ENCODE peak calls at places on chromosomes 3 and 15, in eight cellular contexts. C is coronary artery, E is GM13976, H is RWPE2, Y is choroid plexus epithelial cell, K is heart right ventricle, U is endodermal cell, B is fibroblast of mammary gland. N is an unnamed sample.

GRCh38 chr3:85571835-85572234 is 613.0 kb downstream of the CADM2 start:
- DNase-seq in U (no peak), C (no peak), B (peak), K (no peak), Y (peak), E (no peak), H (no peak), N (no peak)

GRCh38 chr3:45923755-45924154 is 19.5 kb upstream of the CXCR6 start:
- DNase-seq in K (no peak), Y (peak), E (no peak), H (no peak), U (no peak), C (no peak), B (peak), N (peak)

GRCh38 chr3:11582123-11582968 is 61.4 kb downstream of the VGLL4 start:
- DNase-seq in U (peak), B (peak), H (no peak), C (peak), K (peak), Y (peak), E (no peak), N (peak)

GRCh38 chr3:84974347-84974746 is 15.6 kb downstream of the CADM2 start:
- DNase-seq in E (no peak), B (no peak), K (no peak), C (no peak), U (no peak), H (no peak), Y (peak), N (no peak)

GRCh38 chr3:168102735-168103410 is 7.1 kb upstream of the GOLIM4 start:
- DNase-seq in U (no peak), Y (no peak), H (no peak), C (no peak), B (no peak), K (no peak), E (no peak), N (no peak)

GRCh38 chr15:68275165-68275746 is 2.3 kb upstream of the FEM1B start:
- DNase-seq in C (no peak), Y (peak), E (no peak), B (no peak), U (no peak), H (no peak), K (no peak), N (no peak)

GRCh38 chr3:123385072-123385471 is 63.8 kb downstream of the ADCY5 start:
- DNase-seq in H (no peak), U (no peak), B (no peak), Y (peak), C (no peak), K (peak), E (no peak), N (no peak)

GRCh38 chr3:21562225-21562624 is 188.8 kb downstream of the ZNF385D start:
- DNase-seq in K (no peak), C (no peak), H (no peak), B (peak), U (no peak), Y (peak), E (no peak), N (no peak)

GRCh38 chr3:142424754-142425153 is 23.1 kb downstream of the XRN1 start:
- DNase-seq in Y (no peak), E (no peak), K (no peak), B (no peak), C (no peak), H (no peak), U (no peak), N (no peak)

GRCh38 chr3:183692436-183692835 is 5.2 kb upstream of the YEATS2 start:
- DNase-seq in B (no peak), K (no peak), C (no peak), H (no peak), U (no peak), E (no peak), Y (no peak), N (no peak)

GRCh38 chr3:77348244-77348855 is 308.5 kb downstream of the ROBO2 start:
- DNase-seq in Y (peak), C (no peak), E (no peak), K (no peak), U (peak), H (no peak), B (peak), N (peak)

GRCh38 chr3:182816181-182816580 is 22.9 kb downstream of the ATP11B start:
- DNase-seq in B (no peak), H (no peak), C (no peak), Y (no peak), U (no peak), E (no peak), K (no peak), N (no peak)

GRCh38 chr15:76162784-76163428 is 103.1 kb downstream of the TMEM266 start:
- DNase-seq in H (no peak), B (no peak), C (no peak), K (no peak), Y (no peak), U (no peak), E (no peak), N (no peak)

GRCh38 chr3:100159564-100160153 is 45.4 kb upstream of the FILIP1L start:
- DNase-seq in E (no peak), U (no peak), Y (peak), B (peak), H (no peak), K (no peak), C (no peak), N (peak)

GRCh38 chr3:123634149-123635051 is 49.5 kb upstream of the HACD2 start:
- DNase-seq in K (no peak), Y (no peak), C (no peak), H (no peak), E (no peak), B (no peak), U (peak), N (no peak)

GRCh38 chr3:113773381-113773780 is 26.5 kb downstream of the ATP6V1A start:
- DNase-seq in B (peak), H (no peak), E (no peak), U (no peak), K (no peak), Y (peak), C (no peak), N (peak)

GRCh38 chr3:104907507-104907906 is 459.2 kb upstream of the ALCAM start:
- DNase-seq in U (no peak), Y (peak), K (no peak), C (no peak), B (peak), E (no peak), H (no peak), N (peak)

GRCh38 chr15:68783226-68784054 is 37.3 kb downstream of the ANP32A start:
- DNase-seq in K (no peak), U (peak), C (peak), Y (peak), E (peak), H (peak), B (no peak), N (no peak)

GRCh38 chr15:56913670-56914069 is 4.8 kb upstream of the TCF12 start:
- DNase-seq in H (no peak), U (no peak), K (no peak), E (no peak), Y (peak), C (no peak), B (no peak), N (no peak)

GRCh38 chr15:47870956-47871625 is 153.8 kb downstream of the SEMA6D start:
- DNase-seq in E (no peak), B (peak), Y (peak), K (no peak), U (no peak), C (no peak), H (no peak), N (peak)

GRCh38 chr3:136994772-136995516 is 37.2 kb downstream of the IL20RB start:
- DNase-seq in U (no peak), E (no peak), K (peak), B (peak), C (peak), Y (peak), H (peak), N (peak)

GRCh38 chr15:28208583-28208982 is 109.5 kb upstream of the OCA2 start:
- DNase-seq in E (no peak), Y (no peak), H (no peak), B (no peak), C (no peak), U (no peak), K (peak), N (no peak)

GRCh38 chr3:53704363-53704725 is 141.9 kb downstream of the CHDH start:
- DNase-seq in E (no peak), K (no peak), C (peak), U (no peak), H (no peak), B (no peak), Y (no peak), N (no peak)

GRCh38 chr3:134601539-134602439 is 49.0 kb downstream of the KY start:
- DNase-seq in B (peak), E (peak), C (no peak), H (no peak), U (peak), K (no peak), Y (peak), N (peak)

GRCh38 chr3:112136959-112137693 is 4.1 kb upstream of the GCSAM start:
- DNase-seq in K (no peak), Y (peak), E (peak), B (peak), C (no peak), U (peak), H (no peak), N (peak)

GRCh38 chr3:132867956-132868355 is 145.7 kb upstream of the NPHP3 start:
- DNase-seq in U (no peak), B (peak), Y (peak), E (no peak), C (no peak), K (no peak), H (no peak), N (no peak)

GRCh38 chr3:128006061-128006470 is 46.2 kb upstream of the SEC61A1 start:
- DNase-seq in U (peak), H (no peak), Y (no peak), E (no peak), K (no peak), C (no peak), B (no peak), N (no peak)

GRCh38 chr15:99452728-99453643 is 112.8 kb upstream of the MEF2A start:
- DNase-seq in B (no peak), H (peak), Y (peak), C (peak), K (peak), E (peak), U (peak), N (no peak)

GRCh38 chr15:64092864-64093626 is 593 bp downstream of the CIAO2A start:
- DNase-seq in Y (peak), B (peak), H (no peak), U (peak), E (peak), K (peak), C (no peak), N (peak)

GRCh38 chr15:73845507-73845906 is 27.9 kb upstream of the TBC1D21 start:
- DNase-seq in Y (no peak), C (no peak), U (no peak), B (no peak), K (no peak), E (no peak), H (peak), N (no peak)

GRCh38 chr15:50765202-50765967 is at the start of gene SPPL2A:
- DNase-seq in H (peak), Y (peak), B (peak), E (peak), C (peak), K (peak), U (peak), N (peak)

GRCh38 chr3:167887096-167887495 is 151.6 kb downstream of the SERPINI1 start:
- DNase-seq in C (no peak), K (no peak), E (no peak), U (no peak), B (peak), H (no peak), Y (peak), N (no peak)

GRCh38 chr3:28935141-28935540 is 345.7 kb upstream of the RBMS3 start:
- DNase-seq in Y (no peak), B (no peak), U (no peak), K (no peak), H (no peak), E (no peak), C (no peak), N (no peak)

GRCh38 chr3:177601120-177601519 is 403.8 kb upstream of the TBL1XR1 start:
- DNase-seq in E (no peak), Y (no peak), K (no peak), U (no peak), B (no peak), C (no peak), H (no peak), N (no peak)

GRCh38 chr3:25748189-25748588 is 35.1 kb downstream of the NGLY1 start:
- DNase-seq in K (no peak), U (no peak), E (no peak), B (no peak), Y (no peak), H (no peak), C (no peak), N (no peak)

GRCh38 chr3:119322021-119322522 is 27.9 kb downstream of the ARHGAP31 start:
- DNase-seq in Y (no peak), U (no peak), C (no peak), K (no peak), E (no peak), H (no peak), B (peak), N (peak)

GRCh38 chr15:33200444-33200843 is 5.9 kb upstream of the FMN1 start:
- DNase-seq in C (no peak), B (no peak), H (no peak), U (no peak), Y (no peak), K (no peak), E (no peak), N (no peak)

GRCh38 chr15:70892002-70892911 is at the start of the genes LRRC49 and THAP10:
- DNase-seq in C (peak), B (peak), E (peak), Y (peak), U (peak), K (peak), H (peak), N (peak)

GRCh38 chr15:96330450-96331140 is at the start of gene NR2F2:
- DNase-seq in U (peak), H (peak), K (peak), B (peak), Y (peak), E (peak), C (peak), N (peak)
- TF ChIP-seq CTCF in U (no peak), H (no peak), K (no peak), B (no peak), Y (no peak), E (no peak), C (no peak), N (no peak)

DNA sequence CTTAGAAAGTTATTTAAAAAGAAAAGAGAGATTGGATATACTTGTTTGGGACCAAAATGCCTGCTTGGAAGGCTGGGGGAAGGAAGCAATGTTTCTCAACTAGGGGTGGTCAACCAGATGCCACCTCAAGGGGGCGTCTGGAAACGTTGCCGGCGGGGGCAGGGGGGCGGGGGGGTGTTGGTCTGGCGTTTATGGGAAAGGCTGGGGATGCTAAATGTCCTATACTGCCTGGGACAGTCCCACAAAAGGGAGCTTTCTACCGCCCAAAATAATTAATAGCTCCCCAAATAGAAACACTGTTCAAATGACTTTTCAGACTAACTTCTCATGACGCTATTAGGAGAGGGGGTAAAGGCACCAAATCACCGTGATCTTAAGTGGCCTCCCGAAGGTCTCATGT is 2.2 kb downstream of the POLG start:
- DNase-seq in B (peak), H (no peak), U (peak), E (no peak), C (no peak), K (no peak), Y (peak), N (no peak)
- TF ChIP-seq CTCF in B (peak), H (peak), U (peak), E (peak), C (no peak), K (peak), Y (peak), N (peak)

GRCh38 chr3:52387481-52387880 is 57.4 kb downstream of the SEMA3G start:
- DNase-seq in C (no peak), K (no peak), E (no peak), B (no peak), U (no peak), H (no peak), Y (no peak), N (no peak)

GRCh38 chr3:52385157-52385556 is 59.7 kb downstream of the SEMA3G start:
- DNase-seq in K (no peak), U (peak), B (peak), C (no peak), H (no peak), E (peak), Y (peak), N (peak)

GRCh38 chr3:52391096-52391495 is 53.8 kb downstream of the SEMA3G start:
- DNase-seq in C (no peak), Y (no peak), H (no peak), U (no peak), B (no peak), K (no peak), E (no peak), N (no peak)

GRCh38 chr3:52388933-52389332 is 56.0 kb downstream of the SEMA3G start:
- DNase-seq in B (no peak), K (no peak), H (no peak), U (no peak), Y (peak), E (no peak), C (no peak), N (no peak)

GRCh38 chr3:52388348-52388821 is 56.5 kb downstream of the SEMA3G start:
- DNase-seq in C (no peak), Y (no peak), U (peak), E (no peak), H (no peak), K (no peak), B (no peak), N (no peak)
- TF ChIP-seq CTCF in C (no peak), Y (no peak), U (peak), E (no peak), H (no peak), K (no peak), B (no peak), N (peak)

GRCh38 chr3:171829841-171830559 is 13.1 kb upstream of the TMEM212 start:
- DNase-seq in B (peak), E (peak), C (no peak), K (peak), U (peak), H (no peak), Y (peak), N (peak)
- TF ChIP-seq CTCF in B (peak), E (peak), C (peak), K (peak), U (peak), H (peak), Y (peak), N (peak)

GRCh38 chr3:186959029-186959624 is 28.8 kb downstream of the ST6GAL1 start:
- DNase-seq in E (no peak), H (no peak), U (no peak), C (no peak), Y (no peak), K (no peak), B (no peak), N (no peak)
- TF ChIP-seq CTCF in E (no peak), H (no peak), U (peak), C (no peak), Y (no peak), K (no peak), B (no peak), N (peak)

GRCh38 chr15:66151809-66152208 is 101.7 kb downstream of the MEGF11 start:
- DNase-seq in E (no peak), B (no peak), Y (no peak), H (no peak), C (no peak), U (peak), K (no peak), N (no peak)
- TF ChIP-seq CTCF in E (no peak), B (no peak), Y (no peak), H (no peak), C (no peak), U (peak), K (no peak), N (no peak)

DNA sequence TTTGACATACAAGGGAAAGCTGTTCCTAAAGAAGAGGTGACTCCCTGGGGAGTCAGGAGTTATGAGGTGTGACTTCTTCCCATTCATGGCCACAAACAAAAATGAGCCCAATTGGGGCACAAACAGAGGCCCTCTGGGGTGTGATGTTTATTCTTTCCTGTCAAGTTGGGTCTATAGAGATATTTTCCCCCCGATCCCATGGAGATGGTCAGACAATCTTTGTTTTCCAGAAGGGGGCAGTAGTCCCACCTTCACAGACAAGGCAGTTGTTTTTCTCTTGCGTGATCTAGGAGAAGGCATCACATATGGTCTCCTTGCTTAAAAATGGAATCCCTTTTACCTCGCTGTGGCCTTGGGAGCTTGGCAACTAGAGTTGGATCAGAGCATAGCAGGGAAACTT is 110.3 kb downstream of the MFSD1 start:
- DNase-seq in U (peak), B (peak), H (no peak), E (no peak), K (no peak), Y (peak), C (no peak), N (no peak)
- TF ChIP-seq CTCF in U (peak), B (peak), H (no peak), E (no peak), K (no peak), Y (peak), C (no peak), N (peak)

DNA sequence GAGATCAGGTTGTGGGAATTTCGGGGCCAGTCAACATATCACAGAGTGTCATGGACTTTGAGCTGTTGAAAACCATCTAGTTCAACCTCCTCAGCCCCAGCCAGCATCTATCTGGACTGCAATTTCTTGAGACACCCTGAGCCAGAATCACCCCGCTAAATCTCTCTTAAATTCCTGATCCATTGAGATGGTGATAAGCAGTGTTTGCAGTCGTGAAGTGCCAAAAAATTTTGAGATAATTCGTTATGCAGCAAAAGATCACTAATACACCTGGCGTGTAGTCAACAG is 29.3 kb downstream of the TMED3 start:
- DNase-seq in C (no peak), U (no peak), B (no peak), E (no peak), H (no peak), Y (no peak), K (no peak), N (no peak)
- TF ChIP-seq CTCF in C (no peak), U (no peak), B (no peak), E (no peak), H (peak), Y (no peak), K (no peak), N (peak)

DNA sequence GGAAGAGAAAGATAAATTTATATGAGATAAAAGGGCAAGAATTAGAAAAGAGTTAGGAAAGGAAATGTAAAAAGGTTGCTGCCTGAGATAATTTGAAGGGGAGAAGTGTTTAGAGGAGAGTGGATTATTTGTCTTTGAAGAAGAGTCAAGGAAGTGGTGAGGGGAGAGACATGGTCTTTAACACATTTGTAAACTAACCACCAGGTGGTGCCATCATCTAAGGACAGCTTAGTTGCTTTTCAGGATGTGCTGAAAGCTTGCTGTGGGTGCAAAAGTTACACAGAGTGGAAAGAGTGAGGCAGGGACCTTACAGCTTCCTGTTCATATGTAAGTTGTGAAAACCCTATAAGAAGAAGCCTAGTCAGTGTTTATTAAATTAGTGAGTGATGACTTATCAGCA is 114.1 kb upstream of the DNAJC19 start:
- DNase-seq in E (peak), Y (peak), H (no peak), U (peak), K (no peak), C (no peak), B (peak), N (no peak)
- TF ChIP-seq CTCF in E (peak), Y (peak), H (peak), U (peak), K (no peak), C (no peak), B (peak), N (peak)

GRCh38 chr15:59111267-59111666 is 6.3 kb downstream of the CCNB2 start:
- DNase-seq in U (no peak), C (no peak), E (no peak), K (no peak), H (no peak), B (no peak), Y (no peak), N (no peak)

GRCh38 chr15:59104602-59104911 is 389 bp upstream of the CCNB2 start:
- DNase-seq in U (no peak), B (no peak), H (no peak), Y (no peak), K (no peak), E (no peak), C (no peak), N (no peak)

GRCh38 chr15:59104912-59105732 is at the start of gene CCNB2:
- DNase-seq in U (peak), C (peak), H (peak), K (peak), B (peak), Y (peak), E (peak), N (peak)

GRCh38 chr15:59105839-59106238 is 893 bp downstream of the CCNB2 start:
- DNase-seq in E (peak), C (no peak), H (no peak), U (no peak), B (no peak), K (no peak), Y (no peak), N (no peak)
- TF ChIP-seq CTCF in E (no peak), C (no peak), H (peak), U (peak), B (peak), K (no peak), Y (peak), N (no peak)

N was measured in HFFc6.